ENCODE peak calls at places on chromosome 19, in ten cellular contexts. T is A673; M is heart left ventricle; S is IMR-90; D is effector memory CD4-positive, alpha-beta T cell; J is tibial artery; Q is transverse colon; P is GM23248; N is CD8-positive, alpha-beta memory T cell; X is fibroblast of lung. O is an unnamed sample. For H3K4me1, the result is how much of the 10 kb centered on the place peaks cover.

GRCh38 chr19:47231215-47232054 is 436 bp upstream of the BBC3 start:
- DNase-seq in T (peak), M (peak), S (peak), D (peak), J (peak), Q (peak), P (peak), N (peak), X (peak), O (peak)

GRCh38 chr19:43619262-43620060 is at the start of gene ZNF428:
- DNase-seq in T (peak), M (peak), S (peak), D (peak), J (peak), Q (peak), P (peak), N (peak), X (peak), O (peak)

GRCh38 chr19:18232540-18233223 is 6.4 kb upstream of the PDE4C start:
- DNase-seq in T (no peak), M (no peak), S (no peak), D (no peak), J (no peak), Q (no peak), P (peak), N (no peak), X (no peak), O (no peak)

GRCh38 chr19:42140125-42140754 is 8.0 kb upstream of the POU2F2 start:
- DNase-seq in T (peak), M (peak), S (peak), D (no peak), J (peak), Q (peak), P (peak), N (no peak), X (peak), O (no peak)

GRCh38 chr19:51467864-51468544 is 9.8 kb upstream of the SIGLEC8 start:
- DNase-seq in T (no peak), M (no peak), S (no peak), D (no peak), J (no peak), Q (no peak), P (no peak), N (no peak), X (no peak), O (no peak)

GRCh38 chr19:5953680-5954213 is 24.2 kb downstream of the RANBP3 start:
- DNase-seq in T (peak), M (no peak), S (no peak), D (no peak), J (no peak), Q (no peak), P (peak), N (no peak), X (peak), O (peak)

GRCh38 chr19:18185538-18185937 is 7.5 kb upstream of the MPV17L2 start:
- DNase-seq in T (no peak), M (no peak), S (no peak), D (no peak), J (no peak), Q (no peak), P (no peak), N (no peak), X (no peak), O (no peak)

GRCh38 chr19:39199025-39199424 is 2.3 kb downstream of the NCCRP1 start:
- DNase-seq in T (no peak), M (no peak), S (peak), D (no peak), J (no peak), Q (no peak), P (peak), N (no peak), X (peak), O (no peak)

GRCh38 chr19:3695124-3695733 is 5.0 kb downstream of the PIP5K1C start:
- DNase-seq in T (no peak), M (no peak), S (no peak), D (no peak), J (no peak), Q (no peak), P (no peak), N (no peak), X (no peak), O (no peak)

GRCh38 chr19:48216933-48217332 is 38.8 kb downstream of the CARD8 start:
- DNase-seq in T (no peak), M (no peak), S (no peak), D (no peak), J (no peak), Q (no peak), P (no peak), N (no peak), X (no peak), O (no peak)

GRCh38 chr19:14198384-14199376 is 7.3 kb downstream of the ADGRL1 start:
- DNase-seq in T (peak), M (no peak), S (no peak), D (no peak), J (no peak), Q (no peak), P (no peak), N (no peak), X (no peak), O (no peak)

GRCh38 chr19:15101479-15102082 is 5.6 kb upstream of the SYDE1 start:
- DNase-seq in T (peak), M (no peak), S (peak), D (peak), J (no peak), Q (peak), P (peak), N (no peak), X (peak), O (peak)

GRCh38 chr19:16462757-16463250 is 9.0 kb downstream of the EPS15L1 start:
- DNase-seq in T (no peak), M (no peak), S (peak), D (no peak), J (no peak), Q (peak), P (peak), N (no peak), X (peak), O (no peak)

GRCh38 chr19:2119916-2120785 is 23.4 kb downstream of the IZUMO4 start:
- DNase-seq in T (no peak), M (no peak), S (no peak), D (no peak), J (no peak), Q (no peak), P (no peak), N (no peak), X (no peak), O (no peak)

GRCh38 chr19:31378404-31378803 is 29.2 kb upstream of the TSHZ3 start:
- DNase-seq in T (no peak), M (peak), S (peak), D (no peak), J (no peak), Q (peak), P (peak), N (no peak), X (peak), O (no peak)

GRCh38 chr19:38796154-38796553 is 7.2 kb downstream of the LGALS7B start:
- DNase-seq in T (no peak), M (no peak), S (no peak), D (no peak), J (no peak), Q (no peak), P (no peak), N (no peak), X (no peak), O (no peak)

GRCh38 chr19:31110331-31110730 is 238.9 kb downstream of the TSHZ3 start:
- DNase-seq in T (no peak), M (no peak), S (peak), D (no peak), J (peak), Q (no peak), P (peak), N (no peak), X (peak), O (no peak)

GRCh38 chr19:18310118-18310909 is 12.6 kb downstream of the LSM4 start:
- DNase-seq in T (no peak), M (no peak), S (no peak), D (no peak), J (no peak), Q (peak), P (no peak), N (no peak), X (no peak), O (no peak)

GRCh38 chr19:33240181-33240771 is 14.6 kb upstream of the SLC7A10 start:
- DNase-seq in T (no peak), M (no peak), S (no peak), D (no peak), J (no peak), Q (no peak), P (no peak), N (no peak), X (no peak), O (no peak)

GRCh38 chr19:40502647-40503046 is 35.8 kb downstream of the SPTBN4 start:
- DNase-seq in T (no peak), M (no peak), S (no peak), D (no peak), J (no peak), Q (peak), P (no peak), N (no peak), X (no peak), O (no peak)

GRCh38 chr19:40466219-40467006 is at the start of gene SPTBN4:
- DNase-seq in T (no peak), M (peak), S (no peak), D (peak), J (peak), Q (peak), P (peak), N (peak), X (no peak), O (no peak)

GRCh38 chr19:5691930-5692784 is 2.1 kb downstream of the RPL36 start:
- DNase-seq in T (no peak), M (no peak), S (peak), D (no peak), J (no peak), Q (no peak), P (peak), N (no peak), X (no peak), O (no peak)

GRCh38 chr19:50555447-50556235 is 12.6 kb downstream of the LRRC4B start:
- DNase-seq in T (no peak), M (no peak), S (no peak), D (no peak), J (no peak), Q (no peak), P (no peak), N (no peak), X (no peak), O (no peak)

GRCh38 chr19:48819366-48819816 is 8.6 kb upstream of the BCAT2 start:
- DNase-seq in T (no peak), M (peak), S (peak), D (no peak), J (peak), Q (peak), P (peak), N (no peak), X (peak), O (no peak)

GRCh38 chr19:660793-661426 is 2.1 kb downstream of the RNF126 start:
- DNase-seq in T (no peak), M (no peak), S (no peak), D (no peak), J (no peak), Q (peak), P (no peak), N (no peak), X (no peak), O (no peak)
- H3K4me1 ChIP-seq in T (under half), M (half or more), S (under half), D (half or more), J (half or more), Q (under half), P (under half), N (half or more), X (under half), O (half or more)

GRCh38 chr19:55305983-55306562 is 19.1 kb downstream of the TMEM150B start:
- DNase-seq in T (no peak), M (no peak), S (no peak), D (no peak), J (no peak), Q (no peak), P (no peak), N (no peak), X (no peak), O (no peak)
- H3K4me1 ChIP-seq in T (under half), M (under half), S (under half), D (under half), J (under half), Q (under half), P (under half), N (under half), X (under half), O (under half)

DNA sequence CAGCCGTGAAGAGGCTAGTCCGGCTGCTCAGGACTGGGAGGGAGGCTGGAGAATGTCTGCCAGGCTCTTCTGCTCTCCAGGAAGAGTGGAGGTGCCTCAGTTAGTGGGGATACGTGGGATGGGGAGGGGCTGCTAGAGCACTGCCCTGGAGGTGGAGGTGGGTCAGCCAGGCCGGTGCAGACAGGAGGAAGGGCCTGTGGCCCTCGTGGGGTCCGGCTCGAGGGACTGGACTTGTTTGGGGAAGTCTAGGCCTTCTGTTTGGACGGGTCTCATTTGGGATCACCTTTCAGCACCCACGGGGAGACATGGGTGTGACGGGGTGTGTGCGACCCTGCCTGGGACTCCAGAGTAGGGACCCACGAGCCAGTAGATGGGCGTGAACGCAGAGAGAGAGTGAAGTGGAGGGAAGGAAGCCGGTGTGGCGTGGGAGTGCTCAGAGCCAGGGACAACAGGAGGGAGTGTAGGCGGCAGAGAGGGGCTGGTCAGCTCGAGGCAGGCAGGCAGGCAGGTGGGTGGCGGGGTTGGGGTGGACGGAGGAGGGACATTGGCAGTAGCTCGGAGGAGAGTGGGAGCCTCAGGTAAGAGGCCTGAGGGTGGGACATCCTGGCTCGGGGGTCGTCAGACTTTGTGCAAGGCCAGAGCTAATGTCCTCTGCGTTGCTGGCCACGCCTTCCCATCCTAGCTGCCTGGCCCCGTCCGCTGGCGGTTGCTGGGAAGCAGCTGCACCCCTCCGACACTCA is 11.5 kb downstream of the EPN1 start:
- DNase-seq in T (no peak), M (no peak), S (no peak), D (no peak), J (no peak), Q (no peak), P (no peak), N (no peak), X (no peak), O (no peak)
- H3K4me1 ChIP-seq in T (under half), M (under half), S (under half), D (under half), J (under half), Q (under half), P (under half), N (under half), X (under half), O (under half)

GRCh38 chr19:8397746-8398721 is 7.9 kb downstream of the RAB11B start:
- DNase-seq in T (no peak), M (no peak), S (no peak), D (no peak), J (no peak), Q (no peak), P (no peak), N (no peak), X (no peak), O (no peak)

GRCh38 chr19:8397291-8397690 is 7.1 kb downstream of the RAB11B start:
- DNase-seq in T (no peak), M (no peak), S (no peak), D (no peak), J (no peak), Q (no peak), P (no peak), N (no peak), X (no peak), O (no peak)

GRCh38 chr19:8395621-8396082 is 5.5 kb downstream of the RAB11B start:
- DNase-seq in T (no peak), M (no peak), S (no peak), D (no peak), J (no peak), Q (no peak), P (no peak), N (no peak), X (no peak), O (no peak)

GRCh38 chr19:8396563-8397203 is 6.5 kb downstream of the RAB11B start:
- DNase-seq in T (peak), M (peak), S (peak), D (peak), J (no peak), Q (peak), P (peak), N (peak), X (peak), O (peak)

GRCh38 chr19:8396185-8396562 is 6.0 kb downstream of the RAB11B start:
- DNase-seq in T (no peak), M (no peak), S (no peak), D (no peak), J (no peak), Q (no peak), P (no peak), N (no peak), X (no peak), O (no peak)
- H3K4me1 ChIP-seq in T (under half), M (half or more), S (under half), D (under half), J (half or more), Q (under half), P (under half), N (under half), X (under half), O (under half)

O was measured in naive thymus-derived CD4-positive, alpha-beta T cell.